ENCODE peak calls at places on chromosomes 2 and 18, in seven cellular contexts. M is adrenal gland, R is IMR-90, O is breast epithelium, B is body of pancreas, A is testis, P is esophagus squamous epithelium. I is an unnamed sample. For H3K36me3, the result is how much of the 10 kb centered on the place peaks cover.

GRCh38 chr2:23803275-23803964 is 123.5 kb downstream of the ATAD2B start:
- DNase-seq in P (no peak), M (no peak), R (peak), B (no peak), O (no peak), A (no peak), I (no peak)

GRCh38 chr2:223829128-223829527 is 8.3 kb downstream of the AP1S3 start:
- DNase-seq in R (no peak), O (no peak), P (no peak), B (no peak), A (no peak), M (no peak), I (no peak)

GRCh38 chr2:102841107-102841840 is 79.4 kb downstream of the TMEM182 start:
- DNase-seq in B (peak), O (no peak), P (no peak), R (peak), A (peak), M (peak), I (no peak)

GRCh38 chr2:74648009-74648443 is at the start of gene M1AP:
- DNase-seq in R (no peak), O (no peak), P (no peak), B (peak), M (no peak), A (peak), I (no peak)

GRCh38 chr2:120858361-120858760 is 122.7 kb downstream of the GLI2 start:
- DNase-seq in R (no peak), O (no peak), P (no peak), B (no peak), M (no peak), A (no peak), I (no peak)

GRCh38 chr18:72871091-72871490 is 3.3 kb upstream of the NETO1 start:
- DNase-seq in A (no peak), M (no peak), R (peak), B (no peak), O (no peak), P (no peak), I (no peak)

GRCh38 chr18:54089749-54090459 is 134.6 kb downstream of the MBD2 start:
- DNase-seq in M (no peak), B (no peak), P (no peak), A (no peak), R (no peak), O (no peak), I (no peak)

GRCh38 chr2:2902551-2903216 is 474.9 kb downstream of the EIPR1 start:
- DNase-seq in O (no peak), A (no peak), P (no peak), B (no peak), R (no peak), M (no peak), I (no peak)

GRCh38 chr18:24319757-24320156 is 77.9 kb downstream of the OSBPL1A start:
- DNase-seq in R (no peak), M (peak), O (no peak), P (no peak), B (peak), A (no peak), I (no peak)

GRCh38 chr18:76518543-76519155 is 23.6 kb upstream of the ZNF516 start:
- DNase-seq in A (peak), R (peak), B (peak), O (no peak), P (no peak), M (peak), I (peak)

GRCh38 chr2:1309507-1309906 is 103.8 kb upstream of the TPO start:
- DNase-seq in R (no peak), B (no peak), O (no peak), M (no peak), P (no peak), A (no peak), I (no peak)
- H3K36me3 ChIP-seq in R (under half), B (under half), O (under half), M (under half), P (under half), A (under half), I (under half)

GRCh38 chr2:96396587-96396986 is 61.0 kb downstream of the NCAPH start:
- DNase-seq in B (no peak), P (no peak), O (no peak), M (no peak), A (no peak), R (no peak), I (no peak)

GRCh38 chr2:96397756-96398525 is 62.4 kb downstream of the NCAPH start:
- DNase-seq in A (no peak), R (no peak), B (no peak), O (no peak), P (no peak), M (no peak), I (no peak)

GRCh38 chr2:96400049-96401000 is 64.8 kb downstream of the NCAPH start:
- DNase-seq in O (no peak), A (no peak), M (no peak), B (no peak), R (no peak), P (no peak), I (no peak)

GRCh38 chr2:96402591-96402990 is 67.0 kb downstream of the NCAPH start:
- DNase-seq in M (no peak), R (no peak), B (no peak), P (no peak), O (no peak), A (no peak), I (no peak)

GRCh38 chr2:96399342-96400048 is 63.9 kb downstream of the NCAPH start:
- DNase-seq in R (no peak), P (no peak), M (no peak), O (no peak), B (no peak), A (no peak), I (no peak)
- TF ChIP-seq POLR2A in R (no peak), P (no peak), M (no peak), O (no peak), B (no peak), A (no peak), I (no peak)

DNA sequence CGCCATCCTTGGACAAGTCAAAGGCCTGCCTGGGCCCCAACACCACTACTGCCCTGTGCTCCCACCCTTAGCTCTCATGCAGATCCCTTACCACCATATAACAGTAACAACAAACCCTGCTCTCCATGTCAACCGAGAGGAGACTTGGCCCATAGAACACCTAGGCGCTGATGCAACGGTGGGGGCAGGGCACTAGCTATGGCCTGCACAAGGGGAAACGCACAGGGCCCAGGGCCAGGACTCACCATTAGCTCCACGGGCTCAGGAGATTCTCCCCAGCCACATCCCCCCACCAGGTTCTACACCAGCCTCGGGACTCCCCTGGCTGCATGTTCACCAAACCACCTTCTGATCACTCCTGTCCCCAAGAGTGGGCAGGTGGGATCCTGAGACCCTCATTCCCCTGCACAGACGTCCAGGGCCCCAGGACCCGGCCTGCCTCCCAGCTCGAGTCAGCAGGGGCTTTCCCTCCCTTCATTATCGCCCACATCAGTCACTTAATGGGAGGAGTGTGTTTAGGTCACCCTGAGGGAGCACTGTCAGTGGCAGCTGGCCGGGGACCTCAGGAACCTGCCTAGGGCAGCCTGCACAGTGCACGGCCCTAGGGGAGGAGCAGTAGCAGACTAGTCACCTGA is 29.3 kb downstream of the ANKMY1 start:
- DNase-seq in O (peak), M (no peak), A (no peak), R (no peak), B (no peak), P (no peak), I (no peak)
- H3K36me3 ChIP-seq in O (under half), M (under half), A (under half), R (under half), B (under half), P (half or more), I (under half)

DNA sequence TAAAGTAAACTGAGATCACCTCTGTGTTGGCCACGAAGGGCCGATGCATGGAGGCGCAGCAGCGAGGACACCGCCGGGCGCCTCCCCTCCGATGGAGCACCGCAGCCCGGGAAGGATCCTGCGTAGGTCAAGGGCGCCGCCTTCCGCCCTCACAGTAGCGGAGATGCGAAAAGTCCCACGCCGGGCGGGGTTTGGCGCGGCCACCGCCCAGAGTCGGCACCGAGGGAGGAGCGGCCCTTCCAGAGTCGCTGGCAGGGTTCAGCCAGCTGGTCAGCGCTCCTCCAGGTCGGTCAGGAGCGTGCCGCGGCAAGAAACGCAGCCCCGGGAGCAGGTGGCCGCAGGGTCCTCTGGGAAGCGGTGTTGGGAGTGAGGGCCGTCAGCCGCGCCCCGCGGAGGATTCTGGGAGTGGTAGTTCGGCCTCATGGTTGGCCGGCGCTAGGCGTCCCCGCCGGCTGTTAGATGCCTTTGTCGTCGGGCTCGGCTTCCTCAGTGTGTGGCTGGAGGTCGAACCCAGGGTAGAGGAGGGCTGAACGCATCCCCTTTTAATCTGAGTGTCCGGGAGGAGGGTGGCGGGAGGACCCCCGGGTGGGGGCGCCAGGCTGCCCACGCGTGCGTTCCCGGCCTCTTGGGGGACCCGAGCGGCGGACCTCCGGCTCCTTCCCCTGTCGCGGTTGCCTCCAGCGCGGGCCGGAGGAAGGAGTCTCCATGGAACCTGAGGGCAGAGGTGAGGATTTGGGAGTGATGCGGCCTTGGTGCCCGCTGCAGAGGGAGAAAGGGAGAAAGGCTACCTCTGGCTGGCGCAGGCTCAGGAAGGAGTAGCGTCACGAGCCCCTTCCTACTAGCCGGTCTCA is at the start of gene ZNF892:
- DNase-seq in O (peak), A (peak), M (peak), P (peak), B (peak), R (peak), I (peak)
- TF ChIP-seq POLR2A in O (peak), A (no peak), M (peak), P (no peak), B (peak), R (peak), I (peak)

GRCh38 chr2:26932974-26933373 is 37.5 kb upstream of the MAPRE3 start:
- DNase-seq in B (no peak), R (no peak), O (no peak), A (no peak), M (no peak), P (no peak), I (no peak)
- H3K36me3 ChIP-seq in B (under half), R (under half), O (under half), A (under half), M (under half), P (under half), I (under half)